ENCODE peak calls at places on chromosomes 7 and 10, in seven cellular contexts. H, K, J, Q, Z, A and S are unnamed samples.

GRCh38 chr7:15399446-15399845 is 162.4 kb downstream of the AGMO start:
- DNase-seq in J (no peak), Q (no peak), K (no peak), H (no peak), Z (no peak), A (no peak), S (no peak)

GRCh38 chr7:48976850-48977249 is 52.5 kb downstream of the CDC14C start:
- DNase-seq in Z (no peak), H (no peak), K (no peak), Q (no peak), J (no peak), A (no peak), S (no peak)

GRCh38 chr10:51308096-51308495 is 233.8 kb downstream of the PRKG1 start:
- DNase-seq in Q (no peak), K (no peak), A (no peak), J (no peak), Z (no peak), H (no peak), S (no peak)

GRCh38 chr7:140238778-140239652 is 62.2 kb upstream of the KDM7A start:
- DNase-seq in H (no peak), A (no peak), K (peak; percentile 27), Z (no peak), Q (no peak), J (no peak), S (peak; percentile 98)

GRCh38 chr10:91521444-91521843 is 111.3 kb downstream of the HECTD2 start:
- DNase-seq in Q (no peak), K (no peak), J (no peak), Z (no peak), A (no peak), H (no peak), S (no peak)

GRCh38 chr10:92538231-92538958 is 35.5 kb downstream of the IDE start:
- DNase-seq in J (no peak), Q (no peak), Z (no peak), K (no peak), A (no peak), H (no peak), S (no peak)

GRCh38 chr10:115030483-115031200 is 62.5 kb upstream of the ATRNL1 start:
- DNase-seq in K (no peak), J (no peak), H (no peak), Q (no peak), Z (no peak), A (no peak), S (no peak)

GRCh38 chr7:138212314-138212713 is 136.1 kb downstream of the AKR1D1 start:
- DNase-seq in Q (no peak), K (peak; percentile 18), J (no peak), Z (no peak), A (no peak), H (no peak), S (peak; percentile 41)

GRCh38 chr10:29621161-29621560 is 13.6 kb downstream of the SVIL start:
- DNase-seq in A (peak; percentile 43), H (no peak), J (no peak), Z (no peak), Q (peak; percentile 79), K (peak; percentile 67), S (no peak)

GRCh38 chr10:132425029-132425758 is 28.2 kb downstream of the PWWP2B start:
- DNase-seq in K (no peak), A (no peak), H (no peak), Z (no peak), J (no peak), Q (no peak), S (no peak)

GRCh38 chr10:3757638-3758490 is 27.1 kb downstream of the KLF6 start:
- DNase-seq in K (no peak), Q (no peak), A (no peak), Z (no peak), H (no peak), J (peak; percentile 57), S (peak; percentile 61)

GRCh38 chr7:131518626-131519025 is 37.8 kb downstream of the PODXL start:
- DNase-seq in Q (no peak), K (no peak), Z (no peak), A (no peak), H (no peak), J (no peak), S (no peak)
- H3K27ac ChIP-seq in Q (no peak overlapping the region), K (no peak overlapping the region), Z (peak overlapping the region; percentile 13), A (peak overlapping the region; percentile 47), H (no peak overlapping the region), J (no peak overlapping the region), S (no peak overlapping the region)

GRCh38 chr7:27095050-27095896 is 527 bp downstream of the HOXA1 start:
- DNase-seq in Q (peak; percentile 34), K (no peak), J (peak; percentile 12), A (no peak), H (no peak), Z (no peak), S (no peak)
- H3K27ac ChIP-seq in Q (no peak overlapping the region), K (no peak overlapping the region), J (no peak overlapping the region), A (no peak overlapping the region), H (peak overlapping the region; percentile 31), Z (peak overlapping the region; percentile 94), S (peak overlapping the region; percentile 47)

GRCh38 chr7:128865996-128866877 is 3.6 kb downstream of the ATP6V1F start:
- DNase-seq in K (no peak), J (no peak), Q (peak; percentile 77), H (no peak), Z (no peak), A (no peak), S (no peak)

GRCh38 chr7:128867842-128868623 is 5.4 kb downstream of the ATP6V1F start:
- DNase-seq in K (no peak), Q (peak; percentile 71), Z (no peak), H (no peak), J (no peak), A (no peak), S (peak; percentile 50)

GRCh38 chr7:128868624-128869137 is 6.0 kb downstream of the ATP6V1F start:
- DNase-seq in K (no peak), A (no peak), J (no peak), Q (peak; percentile 62), H (no peak), Z (no peak), S (no peak)

GRCh38 chr7:128865303-128865702 is 2.6 kb downstream of the ATP6V1F start:
- DNase-seq in K (no peak), Q (peak; percentile 65), H (no peak), J (no peak), A (no peak), Z (no peak), S (no peak)

DNA sequence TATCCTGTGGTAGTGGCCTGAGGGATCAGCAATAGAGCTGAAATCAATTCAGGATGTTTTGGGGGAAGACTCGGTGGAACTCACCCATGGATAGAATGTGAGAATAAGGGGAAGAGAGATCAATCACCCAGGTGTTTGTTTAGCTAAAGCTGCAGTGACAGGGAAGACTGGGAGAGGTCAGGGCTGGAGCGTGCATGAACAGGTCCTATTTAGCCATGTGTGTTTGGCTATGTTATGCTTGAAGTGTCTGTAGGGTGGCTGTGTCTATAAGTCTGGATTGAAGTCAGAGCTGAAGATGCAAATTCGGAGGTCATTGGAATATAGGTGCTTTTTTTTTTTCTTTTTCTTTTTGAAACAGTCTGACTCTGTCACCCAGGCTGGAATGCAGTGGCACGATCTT is 4.6 kb downstream of the ATP6V1F start:
- DNase-seq in Q (no peak), Z (no peak), J (no peak), H (no peak), A (no peak), K (no peak), S (no peak)
- H3K27ac ChIP-seq in Q (no peak overlapping the region), Z (no peak overlapping the region), J (no peak overlapping the region), H (no peak overlapping the region), A (no peak overlapping the region), K (no peak overlapping the region), S (no peak overlapping the region)

GRCh38 chr10:116688241-116688711 is 54.1 kb downstream of the HSPA12A start:
- DNase-seq in Q (no peak), A (peak; percentile 42), K (peak; percentile 23), H (peak; percentile 44), J (no peak), Z (no peak), S (no peak)
- H3K27ac ChIP-seq in Q (no peak overlapping the region), A (peak overlapping the region; percentile 51), K (peak overlapping the region; percentile 11), H (peak overlapping the region; percentile 84), J (no peak overlapping the region), Z (no peak overlapping the region), S (no peak overlapping the region)

GRCh38 chr10:97256356-97256755 is 36.1 kb downstream of the ARHGAP19 start:
- DNase-seq in K (no peak), A (no peak), H (no peak), Z (no peak), J (no peak), Q (no peak), S (no peak)

GRCh38 chr10:97254694-97255093 is 37.7 kb downstream of the ARHGAP19 start:
- DNase-seq in A (no peak), J (no peak), Z (no peak), K (no peak), Q (no peak), H (no peak), S (no peak)

GRCh38 chr10:97255512-97256293 is 36.7 kb downstream of the ARHGAP19 start:
- DNase-seq in Z (no peak), K (no peak), A (no peak), H (no peak), J (no peak), Q (no peak), S (no peak)

GRCh38 chr10:97261188-97261587 is 31.2 kb downstream of the ARHGAP19 start:
- DNase-seq in J (no peak), A (no peak), K (no peak), H (no peak), Z (no peak), Q (no peak), S (peak; percentile 79)

DNA sequence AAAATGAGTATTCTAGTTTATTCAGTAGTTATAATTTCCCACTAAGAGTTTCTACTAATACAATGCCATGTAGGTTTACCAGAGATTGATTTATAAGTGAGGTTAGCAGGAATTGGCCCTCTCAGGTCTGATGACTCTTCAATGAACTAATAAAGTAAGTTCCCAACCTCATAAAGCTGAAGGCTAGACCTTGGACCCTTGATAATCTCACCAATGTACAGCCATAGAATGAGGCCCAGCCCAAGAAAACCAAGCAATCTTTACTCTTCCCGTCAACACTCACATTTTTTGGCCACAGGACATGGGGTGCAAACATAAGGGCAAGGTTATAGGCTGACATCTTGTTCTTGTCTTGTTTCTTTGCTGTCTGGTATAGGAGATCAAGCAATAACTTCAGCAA is 33.3 kb downstream of the ARHGAP19 start:
- DNase-seq in Q (no peak), Z (no peak), J (no peak), A (no peak), K (peak; percentile 43), H (no peak), S (peak; percentile 96)
- H3K27ac ChIP-seq in Q (no peak overlapping the region), Z (no peak overlapping the region), J (no peak overlapping the region), A (no peak overlapping the region), K (peak overlapping the region; percentile 83), H (no peak overlapping the region), S (peak overlapping the region; percentile 65)

DNA sequence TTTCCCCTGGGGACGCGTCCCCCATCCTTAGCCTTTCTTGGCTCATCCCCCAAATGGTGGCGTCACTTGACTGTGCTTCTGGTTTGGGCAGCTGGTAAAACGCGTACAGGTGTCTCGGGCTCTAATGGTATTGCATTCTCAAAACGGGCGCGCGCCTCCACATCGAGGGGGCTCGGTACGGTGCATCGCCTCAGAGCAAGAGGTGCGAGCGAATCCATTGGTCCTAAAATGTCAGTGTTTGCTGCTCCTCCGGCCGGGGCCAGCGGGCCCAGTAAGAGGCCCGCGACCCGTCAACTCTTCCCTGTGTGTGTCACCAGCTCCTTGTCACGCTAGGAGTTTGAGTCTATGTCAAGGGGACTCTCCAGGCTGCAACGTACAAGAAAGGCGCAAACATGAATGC is 90.6 kb upstream of the SH2B2 start:
- DNase-seq in K (no peak), H (no peak), J (no peak), A (no peak), Q (no peak), Z (no peak), S (no peak)
- H3K27ac ChIP-seq in K (no peak overlapping the region), H (no peak overlapping the region), J (no peak overlapping the region), A (no peak overlapping the region), Q (no peak overlapping the region), Z (no peak overlapping the region), S (no peak overlapping the region)